ENCODE peak calls at places on chromosomes 6 and 20, in four cellular contexts. Y, A, C and B are unnamed samples.

GRCh38 chr6:37602360-37602759 is 95.3 kb downstream of the MDGA1 start:
- DNase-seq in C (no peak), Y (no peak), A (no peak), B (no peak)

GRCh38 chr6:129774697-129775447 is 64.9 kb upstream of the ARHGAP18 start:
- DNase-seq in A (peak; percentile 52), Y (peak; percentile 69), C (peak; percentile 66), B (peak; percentile 78)

GRCh38 chr6:106751501-106752252 is 122.3 kb downstream of the QRSL1 start:
- DNase-seq in A (no peak), Y (no peak), C (peak; percentile 85), B (peak; percentile 57)

GRCh38 chr6:40710626-40711354 is 123.6 kb upstream of the LRFN2 start:
- DNase-seq in A (no peak), C (no peak), Y (no peak), B (no peak)

GRCh38 chr6:126307859-126308258 is 32.1 kb upstream of the CENPW start:
- DNase-seq in A (no peak), C (no peak), Y (no peak), B (no peak)

GRCh38 chr6:46815130-46815529 is 21.9 kb downstream of the MEP1A start:
- DNase-seq in Y (no peak), C (peak; percentile 32), A (no peak), B (no peak)

GRCh38 chr6:76631641-76632040 is 559.2 kb upstream of the IMPG1 start:
- DNase-seq in A (no peak), Y (no peak), C (peak; percentile 6), B (no peak)

GRCh38 chr6:5132741-5133140 is 47.6 kb downstream of the PPP1R3G start:
- DNase-seq in C (no peak), Y (peak; percentile 40), A (peak; percentile 70), B (no peak)

GRCh38 chr20:50891138-50891537 is 40.1 kb downstream of the ADNP start:
- DNase-seq in A (no peak), Y (no peak), C (no peak), B (no peak)

GRCh38 chr6:17580518-17581048 is 19.5 kb upstream of the FAM8A1 start:
- DNase-seq in A (peak; percentile 61), Y (peak; percentile 39), C (peak; percentile 57), B (no peak)

GRCh38 chr6:119453242-119453641 is 103.7 kb upstream of the MAN1A1 start:
- DNase-seq in A (no peak), C (no peak), Y (no peak), B (no peak)

GRCh38 chr20:56788041-56788670 is 159.1 kb downstream of the TFAP2C start:
- DNase-seq in C (peak; percentile 82), Y (peak; percentile 44), A (no peak), B (peak; percentile 29)

GRCh38 chr6:144248003-144248402 is 37.1 kb upstream of the UTRN start:
- DNase-seq in Y (no peak), A (no peak), C (no peak), B (no peak)

GRCh38 chr20:37919389-37920040 is 16.6 kb downstream of the VSTM2L start:
- DNase-seq in Y (no peak), C (no peak), A (no peak), B (no peak)

GRCh38 chr6:67689329-67689728 is 945.8 kb upstream of the ADGRB3 start:
- DNase-seq in A (no peak), Y (no peak), C (no peak), B (no peak)

GRCh38 chr20:14449323-14449722 is 111.9 kb upstream of the FLRT3 start:
- DNase-seq in A (no peak), C (no peak), Y (no peak), B (no peak)

GRCh38 chr20:4951299-4951698 is 50.0 kb downstream of the SLC23A2 start:
- DNase-seq in A (no peak), C (peak; percentile 59), Y (no peak), B (no peak)

GRCh38 chr6:157203312-157203744 is 120.0 kb downstream of the TMEM242 start:
- DNase-seq in C (no peak), A (no peak), Y (no peak), B (no peak)

GRCh38 chr6:101783287-101783686 is 389.8 kb downstream of the GRIK2 start:
- DNase-seq in C (no peak), A (no peak), Y (no peak), B (no peak)

GRCh38 chr6:78598966-78599365 is 268.4 kb upstream of the IRAK1BP1 start:
- DNase-seq in C (peak; percentile 79), Y (no peak), A (no peak), B (no peak)

GRCh38 chr6:140871911-140872310 is 1260.8 kb upstream of the GJE1 start:
- DNase-seq in Y (no peak), C (no peak), A (no peak), B (no peak)

GRCh38 chr6:392441-393390 is 1.2 kb downstream of the IRF4 start:
- DNase-seq in A (no peak), C (no peak), Y (no peak), B (no peak)
- H3K27ac ChIP-seq in A (no peak overlapping the region), C (no peak overlapping the region), Y (no peak overlapping the region), B (no peak overlapping the region)

DNA sequence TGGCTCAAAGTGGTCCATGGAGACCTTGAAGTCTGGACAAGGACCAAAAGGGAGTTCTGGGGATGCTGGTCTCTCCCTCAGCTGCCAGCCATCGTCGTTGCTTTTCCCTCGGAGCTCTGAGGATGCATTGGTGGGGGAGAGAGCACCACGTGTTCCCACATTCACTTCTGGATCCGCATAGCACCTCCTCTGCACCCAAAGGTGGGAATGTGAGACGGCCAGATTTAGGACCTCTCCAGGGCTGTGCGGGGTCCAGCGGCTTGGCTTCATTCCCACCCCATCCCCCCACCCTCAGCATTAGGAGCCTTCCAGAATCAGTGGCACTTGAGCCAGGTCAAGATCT is 1.1 kb downstream of the EPB41L1 start:
- DNase-seq in Y (no peak), A (no peak), C (no peak), B (no peak)
- H3K4me3 ChIP-seq in Y (no peak overlapping the region), A (no peak overlapping the region), C (no peak overlapping the region), B (no peak overlapping the region)

GRCh38 chr6:149864578-149865535 is 698 bp upstream of the LRP11 start:
- DNase-seq in C (no peak), A (no peak), Y (no peak), B (no peak)

GRCh38 chr6:149863596-149863845 is 638 bp downstream of the LRP11 start:
- DNase-seq in C (no peak), A (no peak), Y (no peak), B (no peak)

GRCh38 chr6:149862901-149863595 is 1.1 kb downstream of the LRP11 start:
- DNase-seq in A (peak; percentile 55), C (peak; percentile 83), Y (peak; percentile 80), B (peak; percentile 70)

GRCh38 chr6:149861603-149862423 is 2.3 kb downstream of the LRP11 start:
- DNase-seq in Y (no peak), A (no peak), C (no peak), B (no peak)

DNA sequence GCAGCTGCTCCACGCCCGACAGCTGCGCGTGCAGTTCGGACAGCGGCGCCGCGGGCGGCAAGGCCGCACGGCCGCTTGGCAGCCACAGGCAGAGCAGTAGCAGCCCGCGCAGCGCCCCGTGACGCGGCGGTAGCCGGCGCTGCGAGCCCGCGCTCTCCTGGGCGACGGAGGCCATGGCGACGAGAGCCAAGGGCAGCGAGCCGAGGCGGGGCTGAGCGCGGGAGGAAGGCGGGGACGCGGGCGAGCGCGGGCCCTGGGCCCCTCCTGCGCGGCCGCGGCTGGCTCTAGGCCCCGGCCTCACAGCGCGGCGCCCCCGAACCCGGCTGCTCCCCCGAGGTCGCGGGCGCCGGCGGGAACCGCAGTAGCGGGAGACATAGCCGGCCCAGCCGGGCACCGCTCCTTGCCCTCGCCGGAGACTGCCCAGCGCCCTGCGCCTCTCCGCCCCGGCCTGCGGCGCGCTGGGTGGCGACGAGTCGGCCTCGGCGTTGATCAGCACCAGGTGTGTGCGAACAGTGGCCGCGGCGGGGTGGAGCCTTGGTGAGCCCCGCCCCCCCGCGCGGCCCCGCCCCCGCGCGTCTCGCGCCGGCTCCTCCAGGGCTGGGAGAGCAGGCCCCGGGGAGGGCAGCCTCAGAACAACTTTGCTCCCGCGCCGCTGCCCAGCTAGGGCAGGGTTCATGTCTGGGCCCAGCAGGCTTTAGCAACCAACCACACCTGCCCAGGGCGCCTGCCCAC is at the start of gene LRP11:
- DNase-seq in C (peak; percentile 88), A (peak; percentile 88), Y (peak; percentile 81), B (peak; percentile 94)
- TF ChIP-seq CTCF in C (no peak), A (no peak), Y (no peak), B (no peak)

GRCh38 chr20:53794529-53795115 is 201.0 kb upstream of the ZNF217 start:
- DNase-seq in A (no peak), Y (no peak), C (no peak), B (no peak)

GRCh38 chr20:53797085-53797484 is 203.4 kb upstream of the ZNF217 start:
- DNase-seq in Y (no peak), A (no peak), C (no peak), B (no peak)

GRCh38 chr20:53795170-53795569 is 201.5 kb upstream of the ZNF217 start:
- DNase-seq in Y (no peak), A (no peak), C (no peak), B (no peak)

GRCh38 chr20:53792946-53793536 is 199.4 kb upstream of the ZNF217 start:
- DNase-seq in C (no peak), A (no peak), Y (no peak), B (no peak)

GRCh38 chr20:53793783-53794383 is 200.2 kb upstream of the ZNF217 start:
- DNase-seq in Y (no peak), C (no peak), A (no peak), B (no peak)
- H3K27ac ChIP-seq in Y (no peak overlapping the region), C (peak overlapping the region; percentile 31), A (no peak overlapping the region), B (no peak overlapping the region)

DNA sequence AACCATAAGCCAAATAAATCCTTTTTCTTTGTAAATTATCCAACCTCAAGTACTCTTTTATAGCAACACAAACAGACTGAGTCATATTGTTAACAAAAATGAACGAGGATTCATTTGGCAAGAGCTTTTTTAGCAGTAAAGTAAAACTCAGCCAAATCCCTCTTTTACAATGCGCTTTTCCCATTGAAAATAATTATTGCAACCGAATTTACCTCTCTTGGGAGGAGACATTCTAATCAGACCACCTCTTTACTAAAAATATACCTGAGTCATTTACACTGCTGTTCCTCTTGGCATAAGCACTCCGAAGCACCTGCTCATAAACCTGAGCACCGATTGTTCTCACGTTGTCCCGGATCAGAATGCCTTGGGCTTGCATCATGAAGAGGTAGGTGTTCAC is 57.4 kb downstream of the B4GALT5 start:
- DNase-seq in C (no peak), A (no peak), Y (peak; percentile 56), B (no peak)
- H3K4me3 ChIP-seq in C (no peak overlapping the region), A (no peak overlapping the region), Y (no peak overlapping the region), B (no peak overlapping the region)

GRCh38 chr6:24935323-24935722 is 437 bp downstream of the RIPOR2 start:
- DNase-seq in Y (no peak), C (no peak), A (no peak), B (no peak)

GRCh38 chr6:24933266-24933665 is 2.5 kb downstream of the RIPOR2 start:
- DNase-seq in A (no peak), Y (no peak), C (no peak), B (no peak)

GRCh38 chr6:24935753-24936152 is at the start of gene RIPOR2:
- DNase-seq in A (no peak), C (no peak), Y (peak; percentile 46), B (no peak)

GRCh38 chr6:24932832-24933231 is 2.9 kb downstream of the RIPOR2 start:
- DNase-seq in Y (no peak), A (no peak), C (no peak), B (no peak)

GRCh38 chr6:24933868-24934401 is 1.8 kb downstream of the RIPOR2 start:
- DNase-seq in Y (no peak), C (no peak), A (no peak), B (no peak)
- TF ChIP-seq CTCF in Y (peak; percentile 14), C (peak; percentile 49), A (no peak), B (peak; percentile 30)

GRCh38 chr20:46893877-46894578 is 615 bp upstream of the EYA2 start:
- DNase-seq in Y (no peak), C (no peak), A (no peak), B (no peak)
- H3K27ac ChIP-seq in Y (no peak overlapping the region), C (no peak overlapping the region), A (no peak overlapping the region), B (no peak overlapping the region)

GRCh38 chr20:41003143-41003932 is 25.3 kb upstream of the TOP1 start:
- DNase-seq in A (no peak), C (peak; percentile 87), Y (peak; percentile 86), B (no peak)
- H3K4me3 ChIP-seq in A (no peak overlapping the region), C (peak overlapping the region; percentile 45), Y (no peak overlapping the region), B (no peak overlapping the region)